ENCODE peak calls at places on chromosomes 4 and X, in four cellular contexts. N, X, G and R are unnamed samples.

GRCh38 chrX:112761239-112762207 is 79.1 kb downstream of the AMOT start:
- DNase-seq in N (no peak), X (no peak), G (no peak), R (no peak)

GRCh38 chrX:3697701-3698279 is 15.7 kb downstream of the PRKX start:
- DNase-seq in N (no peak), X (no peak), G (no peak), R (no peak)

GRCh38 chrX:38426785-38427184 is 74.4 kb downstream of the OTC start:
- DNase-seq in N (no peak), X (no peak), G (peak), R (peak)

GRCh38 chrX:38138157-38138556 is 82.5 kb downstream of the SRPX start:
- DNase-seq in N (no peak), X (no peak), G (no peak), R (no peak)

GRCh38 chrX:31058284-31058683 is 13.6 kb downstream of the FTHL17 start:
- DNase-seq in N (no peak), X (no peak), G (no peak), R (no peak)

GRCh38 chr4:123452585-123452984 is 56.0 kb downstream of the SPRY1 start:
- DNase-seq in N (peak), X (peak), G (peak), R (peak)

GRCh38 chr4:143559757-143560147 is 46.2 kb downstream of the SMARCA5 start:
- DNase-seq in N (no peak), X (no peak), G (no peak), R (no peak)

GRCh38 chrX:112760697-112761096 is 79.9 kb downstream of the AMOT start:
- DNase-seq in N (no peak), X (no peak), G (no peak), R (no peak)

GRCh38 chr4:62342346-62342745 is 1142.2 kb downstream of the ADGRL3 start:
- DNase-seq in N (no peak), X (no peak), G (no peak), R (no peak)

GRCh38 chrX:130285069-130285620 is 16.4 kb upstream of the ZNF280C start:
- DNase-seq in N (no peak), X (no peak), G (no peak), R (no peak)

GRCh38 chr4:7202391-7202790 is 10.1 kb downstream of the SORCS2 start:
- DNase-seq in N (no peak), X (no peak), G (no peak), R (no peak)

GRCh38 chrX:85244411-85245210 is 820 bp downstream of the ZNF711 start:
- DNase-seq in N (no peak), X (no peak), G (peak), R (peak)

GRCh38 chrX:41010188-41010846 is 74.9 kb upstream of the USP9X start:
- DNase-seq in N (peak), X (peak), G (peak), R (peak)

GRCh38 chr4:85210353-85210752 is 243.9 kb upstream of the WDFY3 start:
- DNase-seq in N (no peak), X (no peak), G (peak), R (no peak)

GRCh38 chr4:101290651-101291050 is 56.7 kb downstream of the PPP3CA start:
- DNase-seq in N (no peak), X (no peak), G (no peak), R (peak)

GRCh38 chrX:84165716-84166115 is 22.3 kb downstream of the RPS6KA6 start:
- DNase-seq in N (no peak), X (no peak), G (no peak), R (no peak)

GRCh38 chr4:15910150-15910945 is 28.2 kb downstream of the FGFBP1 start:
- DNase-seq in N (no peak), X (no peak), G (no peak), R (no peak)

GRCh38 chr4:172892300-172892699 is 276.3 kb upstream of the GALNT7 start:
- DNase-seq in N (no peak), X (no peak), G (peak), R (peak)

GRCh38 chr4:73576366-73576765 is 43.9 kb downstream of the RASSF6 start:
- DNase-seq in N (no peak), X (no peak), G (no peak), R (no peak)

GRCh38 chr4:19924761-19925160 is 326.9 kb upstream of the SLIT2 start:
- DNase-seq in N (no peak), X (no peak), G (no peak), R (no peak)

GRCh38 chrX:13697440-13697839 is 8.5 kb downstream of the RAB9A start:
- DNase-seq in N (no peak), X (no peak), G (no peak), R (no peak)

GRCh38 chr4:47075241-47075640 is 43.9 kb downstream of the GABRB1 start:
- DNase-seq in N (no peak), X (no peak), G (no peak), R (no peak)

GRCh38 chrX:105527759-105528158 is 294.6 kb upstream of the NRK start:
- DNase-seq in N (no peak), X (no peak), G (no peak), R (no peak)

GRCh38 chrX:23118890-23119527 is 119.2 kb downstream of the DDX53 start:
- DNase-seq in N (no peak), X (no peak), G (no peak), R (no peak)

GRCh38 chrX:34877451-34877850 is 65.1 kb upstream of the FAM47B start:
- DNase-seq in N (no peak), X (no peak), G (no peak), R (no peak)

GRCh38 chr4:7094931-7095330 is 27.1 kb upstream of the GRPEL1 start:
- DNase-seq in N (no peak), X (no peak), G (no peak), R (no peak)

GRCh38 chr4:144611850-144612249 is 34.1 kb upstream of the HHIP start:
- DNase-seq in N (peak), X (peak), G (peak), R (peak)

GRCh38 chr4:101983835-101984234 is 193.3 kb downstream of the BANK1 start:
- DNase-seq in N (no peak), X (no peak), G (no peak), R (no peak)

GRCh38 chr4:82268050-82268825 is 105.6 kb downstream of the HNRNPD start:
- DNase-seq in N (peak), X (peak), G (peak), R (peak)

GRCh38 chr4:66433706-66434105 is 763.4 kb upstream of the EPHA5 start:
- DNase-seq in N (no peak), X (no peak), G (no peak), R (no peak)
- TF ChIP-seq POLR2A in N (no peak), X (no peak), G (no peak), R (no peak)

DNA sequence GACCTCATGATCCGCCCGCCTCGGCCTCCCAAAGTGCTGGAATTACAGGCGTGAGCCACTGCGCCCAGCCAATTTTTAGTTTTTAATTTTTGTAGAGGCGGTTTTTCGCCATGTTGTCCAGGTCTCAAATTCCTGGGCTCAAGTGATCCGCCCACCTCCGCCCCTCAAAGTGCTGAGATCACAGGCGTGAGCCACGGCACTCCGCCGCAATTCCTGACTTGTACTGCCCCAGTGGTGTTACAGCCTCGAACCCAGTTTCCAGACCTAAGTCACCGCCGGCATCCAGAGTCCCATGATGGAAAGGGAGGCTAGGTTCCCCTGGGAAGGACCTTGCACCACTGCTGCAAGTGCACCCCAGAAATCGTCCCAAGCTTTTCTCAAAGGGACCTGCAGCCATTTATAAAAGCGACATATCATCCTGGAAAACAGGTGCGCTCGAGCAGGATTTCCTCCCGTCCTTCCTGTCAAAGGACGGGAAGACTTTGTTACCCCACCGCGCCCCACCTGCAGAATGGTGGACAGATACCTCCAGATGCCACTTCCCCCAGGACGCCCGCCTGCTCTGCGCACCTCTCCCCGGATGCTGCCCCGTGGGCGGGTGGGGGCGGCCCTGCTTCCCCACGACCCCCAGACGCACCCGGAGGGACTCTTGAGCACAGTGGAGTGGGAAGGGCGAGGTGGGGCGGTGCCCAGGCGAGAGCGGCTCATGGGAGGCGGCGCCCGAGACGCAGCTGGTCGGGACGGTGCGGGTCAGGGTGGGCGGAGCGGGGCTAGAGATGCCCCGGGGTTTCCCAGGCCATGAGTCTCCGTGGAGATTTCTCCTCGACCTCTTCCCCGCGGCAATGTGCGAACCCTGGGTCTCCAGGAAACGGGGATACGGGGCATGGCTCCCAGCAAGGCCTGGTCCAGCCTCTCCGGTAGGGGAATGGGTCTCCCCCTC is 959 bp upstream of the RPL10 start:
- DNase-seq in N (peak), X (peak), G (peak), R (peak)
- TF ChIP-seq POLR2A in N (no peak), X (no peak), G (peak), R (no peak)

DNA sequence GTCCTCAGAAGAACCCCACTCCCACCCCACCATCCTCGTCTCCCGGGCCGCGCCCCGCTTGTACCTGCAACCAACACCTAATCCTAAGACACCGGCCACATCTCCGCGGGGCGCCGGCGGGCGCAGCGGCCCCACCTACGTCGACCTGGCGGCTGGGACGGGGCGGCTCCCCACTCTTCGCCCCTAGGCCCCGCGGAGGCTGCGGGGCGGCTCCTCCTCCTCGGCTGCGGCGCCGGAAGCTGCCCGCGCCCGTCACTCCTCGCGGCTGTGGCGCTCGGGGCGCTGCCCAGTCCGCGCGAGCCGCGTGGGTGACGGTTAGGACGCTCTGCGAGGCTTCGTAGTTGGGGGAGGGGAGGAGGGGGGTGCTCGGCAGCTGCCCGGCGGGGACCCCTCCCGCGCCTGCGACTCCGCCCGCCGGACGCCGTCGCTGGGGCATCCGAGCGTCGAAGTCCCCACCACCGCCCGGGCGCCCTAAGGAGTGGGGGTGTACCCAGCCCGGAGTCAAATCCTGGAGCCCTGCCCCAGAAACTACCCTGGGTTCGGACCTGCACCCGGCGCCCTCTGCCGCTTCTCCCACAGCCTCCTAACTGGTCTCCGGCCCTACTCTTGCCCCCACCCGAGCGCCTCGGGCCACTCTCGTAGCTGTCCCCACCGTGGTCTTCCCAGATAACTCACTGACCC is at the start of gene CCDC158:
- DNase-seq in N (no peak), X (no peak), G (no peak), R (no peak)
- TF ChIP-seq POLR2A in N (no peak), X (no peak), G (peak), R (no peak)

GRCh38 chrX:154002215-154002719 is 17.4 kb downstream of the IRAK1 start:
- DNase-seq in N (peak), X (no peak), G (peak), R (peak)
- TF ChIP-seq POLR2A in N (no peak), X (no peak), G (no peak), R (peak)

DNA sequence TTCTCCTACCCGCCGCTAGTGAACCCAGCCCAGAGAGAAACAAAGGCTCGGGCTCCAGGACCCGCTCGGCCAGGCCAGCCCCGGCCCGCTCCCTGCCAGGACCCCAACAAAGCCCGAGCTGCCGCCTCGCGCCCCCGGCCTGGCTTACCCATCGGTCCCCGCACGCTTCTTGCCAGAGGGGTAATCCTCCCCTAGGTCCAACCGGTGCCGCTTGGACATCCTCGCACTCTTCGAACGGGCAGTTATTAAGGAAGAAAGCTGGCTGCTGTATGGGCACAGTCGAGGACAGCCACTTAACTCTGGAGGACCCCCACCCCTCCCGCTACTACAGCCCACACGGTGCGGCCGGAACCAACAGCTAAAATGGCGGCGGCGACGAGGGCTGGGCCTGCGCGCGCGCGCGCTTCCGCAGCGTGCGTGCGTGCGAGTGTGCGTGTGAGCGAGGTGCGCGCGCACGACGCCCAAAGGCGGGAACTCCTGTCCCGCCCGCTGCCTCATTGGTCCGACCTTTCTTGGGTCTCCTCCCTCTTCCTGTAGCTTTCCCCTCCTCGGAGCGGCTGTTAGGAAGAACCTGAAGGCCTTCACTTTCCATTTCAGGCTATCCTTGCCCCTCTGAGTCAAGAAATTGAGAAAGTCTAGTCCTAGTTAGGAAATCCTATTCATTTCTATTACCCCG is at the start of gene DHX15:
- DNase-seq in N (peak), X (peak), G (peak), R (peak)
- TF ChIP-seq POLR2A in N (peak), X (peak), G (peak), R (peak)

GRCh38 chr4:124711469-124712416 is 789 bp downstream of the ANKRD50 start:
- DNase-seq in N (peak), X (peak), G (peak), R (peak)
- TF ChIP-seq POLR2A in N (peak), X (no peak), G (no peak), R (no peak)

GRCh38 chr4:113761682-113762060 is at the start of gene CAMK2D:
- DNase-seq in N (peak), X (peak), G (peak), R (peak)
- TF ChIP-seq POLR2A in N (no peak), X (peak), G (peak), R (no peak)